ENCODE peak calls at places on chromosomes 2 and 18, in five cellular contexts. N, J, O, H and U are unnamed samples.

GRCh38 chr2:144201126-144201525 is 318.8 kb downstream of the ZEB2 start:
- DNase-seq in N (no peak), J (no peak), O (no peak), H (no peak), U (no peak)

GRCh38 chr2:8631465-8632005 is 50.3 kb upstream of the ID2 start:
- DNase-seq in N (no peak), J (no peak), O (no peak), H (no peak), U (no peak)

GRCh38 chr2:241268716-241269445 is 46.6 kb downstream of the HDLBP start:
- DNase-seq in N (no peak), J (peak; percentile 13), O (no peak), H (no peak), U (peak; percentile 34)

GRCh38 chr2:226934546-226935243 is 98.8 kb downstream of the RHBDD1 start:
- DNase-seq in N (no peak), J (no peak), O (no peak), H (no peak), U (no peak)

GRCh38 chr2:231716641-231717280 is 8.4 kb downstream of the PTMA start:
- DNase-seq in N (no peak), J (no peak), O (no peak), H (no peak), U (peak; percentile 15)

GRCh38 chr2:150076281-150076680 is 411.2 kb downstream of the RND3 start:
- DNase-seq in N (no peak), J (no peak), O (no peak), H (no peak), U (peak; percentile 72)

GRCh38 chr2:48787580-48787979 is 32.1 kb upstream of the LHCGR start:
- DNase-seq in N (no peak), J (no peak), O (no peak), H (no peak), U (no peak)

GRCh38 chr2:18966131-18966530 is 376.8 kb upstream of the NT5C1B start:
- DNase-seq in N (no peak), J (no peak), O (no peak), H (no peak), U (no peak)

GRCh38 chr2:48144777-48145176 is 238.5 kb upstream of the FBXO11 start:
- DNase-seq in N (no peak), J (no peak), O (no peak), H (no peak), U (peak; percentile 46)

GRCh38 chr2:33513480-33513879 is 37.0 kb downstream of the RASGRP3 start:
- DNase-seq in N (no peak), J (no peak), O (no peak), H (no peak), U (no peak)

GRCh38 chr2:216210711-216211131 is 101.6 kb downstream of the XRCC5 start:
- DNase-seq in N (no peak), J (no peak), O (no peak), H (no peak), U (peak; percentile 14)

GRCh38 chr2:60441791-60442190 is 111.7 kb downstream of the BCL11A start:
- DNase-seq in N (no peak), J (no peak), O (no peak), H (no peak), U (no peak)

GRCh38 chr18:32552421-32553030 is 81.8 kb upstream of the GAREM1 start:
- DNase-seq in N (peak; percentile 85), J (peak; percentile 37), O (peak; percentile 33), H (no peak), U (peak; percentile 44)

GRCh38 chr2:197846120-197846519 is 41.7 kb downstream of the PLCL1 start:
- DNase-seq in N (no peak), J (no peak), O (no peak), H (no peak), U (no peak)

GRCh38 chr2:26580151-26580550 is 61.0 kb downstream of the CIB4 start:
- DNase-seq in N (no peak), J (no peak), O (no peak), H (no peak), U (no peak)

GRCh38 chr18:58716046-58716766 is 44.9 kb downstream of the MALT1 start:
- DNase-seq in N (no peak), J (no peak), O (no peak), H (no peak), U (no peak)

GRCh38 chr2:209368924-209369323 is 54.9 kb upstream of the MAP2 start:
- DNase-seq in N (peak; percentile 81), J (peak; percentile 100), O (peak; percentile 57), H (no peak), U (peak; percentile 97)

GRCh38 chr2:152189622-152190495 is 14.3 kb upstream of the STAM2 start:
- DNase-seq in N (peak; percentile 64), J (peak; percentile 46), O (no peak), H (no peak), U (peak; percentile 64)